ENCODE peak calls at places on chromosomes 11 and 22, in ten cellular contexts. Q, T, J, E, P, M, G, B, Z and Y are unnamed samples.

GRCh38 chr22:44521326-44521725 is 23.3 kb upstream of the RTL6 start:
- DNase-seq in Q (no peak), T (peak), J (no peak), E (no peak), P (peak), M (no peak), G (no peak), B (no peak), Z (no peak), Y (peak)

GRCh38 chr11:124085583-124085982 is 29.7 kb upstream of the VWA5A start:
- DNase-seq in Q (no peak), T (no peak), J (no peak), E (no peak), P (no peak), M (no peak), G (no peak), B (no peak), Z (no peak), Y (no peak)

GRCh38 chr22:22085702-22086500 is 103.3 kb upstream of the TOP3B start:
- DNase-seq in Q (no peak), T (no peak), J (no peak), E (no peak), P (no peak), M (no peak), G (no peak), B (no peak), Z (no peak), Y (no peak)

GRCh38 chr22:21762712-21763581 is 27.4 kb upstream of the YPEL1 start:
- DNase-seq in Q (no peak), T (no peak), J (no peak), E (no peak), P (no peak), M (no peak), G (no peak), B (no peak), Z (no peak), Y (no peak)

GRCh38 chr11:96051820-96052219 is 127.9 kb upstream of the MTMR2 start:
- DNase-seq in Q (no peak), T (no peak), J (no peak), E (no peak), P (no peak), M (no peak), G (no peak), B (no peak), Z (no peak), Y (no peak)

GRCh38 chr11:119486691-119487259 is 63.8 kb upstream of the THY1 start:
- DNase-seq in Q (peak), T (peak), J (peak), E (no peak), P (peak), M (peak), G (no peak), B (peak), Z (no peak), Y (peak)

GRCh38 chr11:93100211-93100610 is 97.6 kb downstream of the SLC36A4 start:
- DNase-seq in Q (no peak), T (no peak), J (no peak), E (no peak), P (no peak), M (no peak), G (no peak), B (no peak), Z (no peak), Y (no peak)

GRCh38 chr22:27627444-27627833 is 174.1 kb downstream of the MN1 start:
- DNase-seq in Q (no peak), T (no peak), J (no peak), E (no peak), P (no peak), M (no peak), G (no peak), B (no peak), Z (no peak), Y (no peak)

GRCh38 chr22:25448435-25449051 is 115.9 kb upstream of the GRK3 start:
- DNase-seq in Q (no peak), T (no peak), J (no peak), E (peak), P (no peak), M (no peak), G (peak), B (no peak), Z (no peak), Y (no peak)

GRCh38 chr11:126606484-126606883 is 251.0 kb downstream of the ST3GAL4 start:
- DNase-seq in Q (no peak), T (no peak), J (no peak), E (no peak), P (peak), M (no peak), G (no peak), B (no peak), Z (no peak), Y (no peak)

GRCh38 chr11:14094481-14095037 is 132.0 kb downstream of the SPON1 start:
- DNase-seq in Q (no peak), T (no peak), J (no peak), E (no peak), P (no peak), M (no peak), G (no peak), B (no peak), Z (no peak), Y (no peak)

GRCh38 chr11:17129003-17129402 is 51.5 kb upstream of the RPS13 start:
- DNase-seq in Q (no peak), T (no peak), J (no peak), E (no peak), P (no peak), M (no peak), G (no peak), B (no peak), Z (no peak), Y (no peak)

GRCh38 chr11:58963551-58964075 is 24.3 kb downstream of the GLYATL1 start:
- DNase-seq in Q (peak), T (peak), J (no peak), E (no peak), P (no peak), M (no peak), G (no peak), B (no peak), Z (no peak), Y (no peak)

GRCh38 chr22:43239102-43239875 is 52.4 kb upstream of the TTLL12 start:
- DNase-seq in Q (no peak), T (no peak), J (no peak), E (no peak), P (no peak), M (peak), G (no peak), B (peak), Z (no peak), Y (no peak)

GRCh38 chr11:89327885-89328284 is 150.2 kb downstream of the TYR start:
- DNase-seq in Q (no peak), T (no peak), J (no peak), E (no peak), P (no peak), M (no peak), G (no peak), B (no peak), Z (no peak), Y (no peak)

GRCh38 chr11:106133529-106133928 is 56.1 kb downstream of the AASDHPPT start:
- DNase-seq in Q (no peak), T (no peak), J (no peak), E (no peak), P (no peak), M (no peak), G (no peak), B (no peak), Z (no peak), Y (no peak)

GRCh38 chr11:19723572-19724342 is 11.1 kb downstream of the NAV2 start:
- DNase-seq in Q (no peak), T (no peak), J (no peak), E (no peak), P (no peak), M (peak), G (no peak), B (no peak), Z (peak), Y (no peak)

GRCh38 chr11:1302461-1303073 is 6.9 kb downstream of the TOLLIP start:
- DNase-seq in Q (peak), T (no peak), J (peak), E (no peak), P (peak), M (no peak), G (peak), B (no peak), Z (no peak), Y (no peak)

GRCh38 chr22:41223535-41223934 is 17.2 kb downstream of the CHADL start:
- DNase-seq in Q (no peak), T (no peak), J (no peak), E (no peak), P (no peak), M (no peak), G (no peak), B (no peak), Z (no peak), Y (no peak)

GRCh38 chr11:77141034-77141433 is 13.0 kb downstream of the MYO7A start:
- DNase-seq in Q (no peak), T (no peak), J (no peak), E (no peak), P (no peak), M (no peak), G (no peak), B (no peak), Z (no peak), Y (no peak)

GRCh38 chr11:128406365-128406706 is 181.0 kb downstream of the ETS1 start:
- DNase-seq in Q (no peak), T (no peak), J (no peak), E (no peak), P (no peak), M (no peak), G (no peak), B (no peak), Z (no peak), Y (peak)

GRCh38 chr22:19869497-19870152 is 15.0 kb upstream of the GNB1L start:
- DNase-seq in Q (no peak), T (peak), J (peak), E (no peak), P (peak), M (no peak), G (no peak), B (no peak), Z (no peak), Y (no peak)

GRCh38 chr22:23094260-23094659 is 23.9 kb downstream of the GNAZ start:
- DNase-seq in Q (no peak), T (no peak), J (no peak), E (no peak), P (no peak), M (no peak), G (no peak), B (no peak), Z (no peak), Y (no peak)

GRCh38 chr22:36659762-36660509 is 43.6 kb downstream of the CACNG2 start:
- DNase-seq in Q (peak), T (peak), J (peak), E (peak), P (peak), M (peak), G (peak), B (peak), Z (peak), Y (peak)

GRCh38 chr11:79060081-79060480 is 380.7 kb downstream of the TENM4 start:
- DNase-seq in Q (no peak), T (no peak), J (no peak), E (no peak), P (no peak), M (no peak), G (no peak), B (no peak), Z (no peak), Y (no peak)

GRCh38 chr11:76665172-76665571 is 5.4 kb downstream of the LRRC32 start:
- DNase-seq in Q (no peak), T (peak), J (peak), E (no peak), P (peak), M (peak), G (no peak), B (no peak), Z (peak), Y (no peak)

GRCh38 chr11:121687961-121688566 is 235.3 kb upstream of the SORL1-AS1 start:
- DNase-seq in Q (no peak), T (no peak), J (no peak), E (no peak), P (no peak), M (no peak), G (peak), B (no peak), Z (no peak), Y (no peak)

GRCh38 chr11:33869511-33870422 is 22.1 kb downstream of the LMO2 start:
- DNase-seq in Q (no peak), T (no peak), J (peak), E (no peak), P (no peak), M (no peak), G (no peak), B (peak), Z (peak), Y (no peak)

GRCh38 chr22:45033136-45033535 is 23.3 kb upstream of the PHF21B start:
- DNase-seq in Q (no peak), T (no peak), J (no peak), E (no peak), P (no peak), M (no peak), G (no peak), B (no peak), Z (no peak), Y (no peak)

GRCh38 chr22:45105281-45105700 is 58.4 kb upstream of the NUP50 start:
- DNase-seq in Q (no peak), T (no peak), J (no peak), E (no peak), P (no peak), M (no peak), G (no peak), B (no peak), Z (no peak), Y (no peak)

GRCh38 chr11:92830382-92831148 is 138.9 kb upstream of the MTNR1B start:
- DNase-seq in Q (no peak), T (no peak), J (no peak), E (no peak), P (no peak), M (no peak), G (no peak), B (no peak), Z (no peak), Y (no peak)

GRCh38 chr11:11774928-11775327 is 66.8 kb upstream of the USP47 start:
- DNase-seq in Q (no peak), T (no peak), J (no peak), E (no peak), P (no peak), M (no peak), G (no peak), B (no peak), Z (no peak), Y (no peak)

GRCh38 chr22:37575490-37576003 is 4.3 kb downstream of the LGALS2 start:
- DNase-seq in Q (no peak), T (no peak), J (no peak), E (no peak), P (no peak), M (no peak), G (no peak), B (no peak), Z (no peak), Y (no peak)

GRCh38 chr22:39384750-39385480 is 14.7 kb upstream of the TAB1 start:
- DNase-seq in Q (no peak), T (no peak), J (no peak), E (peak), P (no peak), M (no peak), G (peak), B (no peak), Z (peak), Y (peak)

GRCh38 chr11:15493921-15494630 is 379.4 kb downstream of the INSC start:
- DNase-seq in Q (peak), T (no peak), J (no peak), E (no peak), P (no peak), M (no peak), G (no peak), B (no peak), Z (no peak), Y (no peak)

GRCh38 chr11:27183672-27184457 is 143.2 kb downstream of the BBOX1 start:
- DNase-seq in Q (peak), T (no peak), J (no peak), E (peak), P (no peak), M (peak), G (peak), B (peak), Z (no peak), Y (peak)

GRCh38 chr11:59011672-59012071 is 72.4 kb downstream of the GLYATL1 start:
- DNase-seq in Q (no peak), T (no peak), J (no peak), E (no peak), P (no peak), M (no peak), G (no peak), B (no peak), Z (no peak), Y (no peak)

GRCh38 chr11:56140151-56140661 is at the start of gene OR8J3:
- DNase-seq in Q (no peak), T (no peak), J (no peak), E (no peak), P (no peak), M (no peak), G (no peak), B (no peak), Z (no peak), Y (no peak)
- H3K4me3 ChIP-seq in Q (no peak), T (no peak), J (no peak), E (no peak), P (no peak), M (no peak), G (no peak), B (no peak), Z (no peak), Y (no peak)

DNA sequence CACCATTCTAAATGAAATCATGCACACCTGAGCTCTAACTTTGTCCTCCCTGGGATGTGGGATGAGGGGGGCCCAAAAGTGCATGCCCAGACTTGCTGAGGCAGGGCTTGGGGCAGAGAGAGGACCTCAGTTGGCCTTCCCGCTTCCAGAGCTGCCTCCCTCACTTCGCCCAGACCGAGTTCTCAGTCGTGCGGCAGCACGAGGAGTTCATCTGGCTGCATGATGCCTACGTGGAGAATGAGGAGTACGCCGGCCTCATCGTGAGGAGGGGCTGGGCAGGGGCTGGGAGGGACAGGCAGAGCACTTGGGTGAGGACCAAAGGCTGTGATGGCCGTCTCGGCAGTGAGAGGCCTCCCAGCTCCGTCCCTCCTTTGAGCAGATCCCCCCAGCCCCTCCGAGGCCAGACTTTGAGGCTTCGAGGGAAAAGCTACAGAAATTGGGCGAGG is 8.2 kb downstream of the CFL1 start:
- DNase-seq in Q (no peak), T (no peak), J (no peak), E (no peak), P (peak), M (no peak), G (no peak), B (no peak), Z (no peak), Y (no peak)
- TF ChIP-seq POLR2A in Q (no peak), T (no peak), J (no peak), E (no peak), P (no peak), M (no peak), G (no peak), B (no peak), Z (no peak), Y (no peak)

DNA sequence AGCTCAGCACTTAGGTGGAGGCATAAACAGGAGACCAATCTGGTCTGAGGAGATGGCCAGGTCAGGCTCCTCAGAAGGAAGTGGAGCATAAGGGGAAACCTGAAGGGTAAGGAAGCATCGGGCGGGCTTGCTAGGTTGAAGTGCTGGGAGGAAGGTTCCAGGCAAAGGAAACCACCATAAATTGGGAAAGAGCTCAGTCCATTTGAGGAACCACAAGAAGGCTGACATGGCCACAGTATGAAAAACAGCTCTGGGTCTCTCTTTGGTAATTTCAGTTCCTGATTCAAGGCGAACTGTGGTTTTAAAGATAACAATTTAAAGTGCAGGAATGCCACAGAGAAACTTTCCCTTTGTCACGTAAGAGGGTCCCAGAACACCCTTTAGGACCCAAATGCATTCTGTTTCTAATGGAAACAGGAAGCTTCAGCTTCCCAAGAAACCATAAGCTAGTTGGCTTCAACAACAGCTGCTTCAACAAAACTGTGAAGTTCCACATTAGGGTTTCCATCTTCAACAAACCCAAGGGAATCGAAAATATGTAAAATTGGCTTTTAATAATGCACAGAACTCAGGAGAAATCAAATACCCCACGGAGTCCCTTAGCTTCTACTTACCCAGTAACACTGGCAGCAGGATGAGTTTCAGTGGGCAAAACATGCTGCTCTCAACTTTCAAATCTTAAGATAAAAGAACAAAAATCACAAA is 10.4 kb downstream of the JAML start:
- DNase-seq in Q (no peak), T (no peak), J (no peak), E (no peak), P (no peak), M (no peak), G (no peak), B (no peak), Z (no peak), Y (no peak)
- H3K4me3 ChIP-seq in Q (no peak), T (no peak), J (no peak), E (no peak), P (no peak), M (no peak), G (no peak), B (no peak), Z (no peak), Y (no peak)

DNA sequence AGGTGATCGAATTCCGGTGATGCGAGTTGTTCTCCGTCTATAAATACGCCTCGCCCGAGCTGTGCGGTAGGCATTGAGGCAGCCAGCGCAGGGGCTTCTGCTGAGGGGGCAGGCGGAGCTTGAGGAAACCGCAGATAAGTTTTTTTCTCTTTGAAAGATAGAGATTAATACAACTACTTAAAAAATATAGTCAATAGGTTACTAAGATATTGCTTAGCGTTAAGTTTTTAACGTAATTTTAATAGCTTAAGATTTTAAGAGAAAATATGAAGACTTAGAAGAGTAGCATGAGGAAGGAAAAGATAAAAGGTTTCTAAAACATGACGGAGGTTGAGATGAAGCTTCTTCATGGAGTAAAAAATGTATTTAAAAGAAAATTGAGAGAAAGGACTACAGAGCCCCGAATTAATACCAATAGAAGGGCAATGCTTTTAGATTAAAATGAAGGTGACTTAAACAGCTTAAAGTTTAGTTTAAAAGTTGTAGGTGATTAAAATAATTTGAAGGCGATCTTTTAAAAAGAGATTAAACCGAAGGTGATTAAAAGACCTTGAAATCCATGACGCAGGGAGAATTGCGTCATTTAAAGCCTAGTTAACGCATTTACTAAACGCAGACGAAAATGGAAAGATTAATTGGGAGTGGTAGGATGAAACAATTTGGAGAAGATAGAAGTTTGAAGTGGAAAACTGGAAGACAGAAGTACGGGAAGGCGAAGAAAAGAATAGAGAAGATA is at the start of gene MALAT1:
- DNase-seq in Q (peak), T (peak), J (peak), E (no peak), P (peak), M (peak), G (peak), B (peak), Z (peak), Y (peak)
- TF ChIP-seq POLR2A in Q (peak), T (peak), J (peak), E (peak), P (peak), M (peak), G (peak), B (peak), Z (peak), Y (peak)

DNA sequence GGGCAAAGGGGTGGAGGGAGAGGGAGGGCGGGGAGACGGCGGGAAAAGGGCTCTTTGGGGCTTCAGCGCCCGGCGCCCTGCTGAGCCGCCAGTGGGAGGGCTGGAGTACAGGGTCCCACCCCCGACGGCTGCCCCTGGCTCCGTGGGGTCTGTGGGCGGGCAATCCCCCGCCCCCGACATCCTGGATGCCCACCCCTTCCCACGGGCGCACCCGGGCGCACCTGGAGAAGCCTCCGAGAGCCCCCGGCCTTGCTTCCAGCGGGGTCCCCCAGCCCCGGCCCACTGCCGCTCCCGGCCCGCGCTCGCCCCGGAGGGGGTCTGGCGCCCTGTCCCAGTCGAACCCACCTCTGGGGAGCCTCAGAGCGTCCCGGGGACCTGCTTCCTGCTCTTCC is 394 bp downstream of the CHRM4 start:
- DNase-seq in Q (no peak), T (no peak), J (no peak), E (no peak), P (no peak), M (no peak), G (no peak), B (no peak), Z (no peak), Y (no peak)
- H3K4me3 ChIP-seq in Q (peak), T (peak), J (peak), E (peak), P (peak), M (no peak), G (no peak), B (peak), Z (no peak), Y (no peak)